ENCODE peak calls at places on chromosome 21, in nine cellular contexts. S is left ventricle myocardium inferior, D is HTR-8/SVneo, Z is NCI-H1930, H is anterior cingulate cortex, R is nucleus accumbens, Y is posterior cingulate gyrus, K is G401, Q is globus pallidus. G is an unnamed sample.

GRCh38 chr21:31795992-31796391 is 64.1 kb upstream of the SCAF4 start:
- DNase-seq in K (no peak), S (no peak), H (no peak), D (no peak), Y (no peak), Q (no peak), Z (no peak), R (no peak), G (no peak)

GRCh38 chr21:38814126-38815059 is 8.7 kb downstream of the ETS2 start:
- DNase-seq in R (no peak), S (no peak), H (no peak), D (no peak), Z (no peak), Y (no peak), K (no peak), Q (no peak), G (no peak)

GRCh38 chr21:29342394-29342957 is 43.8 kb downstream of the BACH1 start:
- DNase-seq in K (peak), H (no peak), S (peak), Y (no peak), R (no peak), Q (no peak), D (peak), Z (no peak), G (no peak)

GRCh38 chr21:46634966-46635323 is 529 bp upstream of the PRMT2 start:
- DNase-seq in Y (peak), S (no peak), D (peak), R (no peak), H (no peak), Q (peak), K (peak), Z (peak), G (no peak)

GRCh38 chr21:46001821-46002681 is 20.5 kb downstream of the COL6A1 start:
- DNase-seq in D (no peak), K (no peak), R (no peak), S (peak), Z (no peak), H (no peak), Y (no peak), Q (no peak), G (no peak)

GRCh38 chr21:23401278-23401677 is 2206.0 kb downstream of the MRPL39 start:
- DNase-seq in Y (no peak), H (no peak), D (peak), R (no peak), S (no peak), Q (no peak), Z (no peak), K (peak), G (no peak)

GRCh38 chr21:44697811-44698734 is 1.1 kb downstream of the KRTAP10-12 start:
- DNase-seq in Q (no peak), Z (no peak), S (no peak), H (no peak), D (no peak), K (no peak), R (no peak), Y (no peak), G (no peak)

GRCh38 chr21:39037807-39038405 is 145.3 kb downstream of the PSMG1 start:
- DNase-seq in R (no peak), K (no peak), Q (no peak), Z (no peak), S (no peak), H (no peak), Y (no peak), D (no peak), G (no peak)

GRCh38 chr21:30329203-30329868 is 8.2 kb downstream of the KRTAP27-1 start:
- DNase-seq in D (no peak), S (no peak), K (no peak), Y (no peak), R (no peak), H (no peak), Z (no peak), Q (no peak), G (no peak)

GRCh38 chr21:45264146-45264918 is 23.4 kb downstream of the POFUT2 start:
- DNase-seq in H (no peak), Q (no peak), K (no peak), D (no peak), Z (no peak), R (no peak), Y (no peak), S (no peak), G (no peak)

GRCh38 chr21:41767606-41768370 is 936 bp upstream of the RIPK4 start:
- DNase-seq in Z (no peak), D (no peak), Y (no peak), Q (no peak), K (no peak), H (no peak), R (no peak), S (no peak), G (no peak)

GRCh38 chr21:36481639-36482038 is 1.7 kb upstream of the CLDN14 start:
- DNase-seq in Y (no peak), S (no peak), R (no peak), Q (no peak), D (no peak), Z (no peak), H (no peak), K (no peak), G (no peak)

GRCh38 chr21:30256100-30256499 is 26.6 kb downstream of the KRTAP24-1 start:
- DNase-seq in H (no peak), D (no peak), S (no peak), K (no peak), Y (no peak), Z (no peak), R (no peak), Q (no peak), G (no peak)

GRCh38 chr21:45970674-45971486 is 10.7 kb upstream of the COL6A1 start:
- DNase-seq in R (no peak), S (peak), K (peak), Y (peak), D (peak), Q (no peak), Z (no peak), H (no peak), G (no peak)

GRCh38 chr21:37915516-37915915 is 741 bp downstream of the KCNJ6 start:
- DNase-seq in Y (peak), D (no peak), Q (no peak), K (peak), H (no peak), R (no peak), S (no peak), Z (no peak), G (no peak)

GRCh38 chr21:45455321-45456013 is 50.5 kb downstream of the COL18A1 start:
- DNase-seq in H (peak), D (no peak), Z (no peak), Q (no peak), R (no peak), K (peak), Y (no peak), S (peak), G (no peak)

GRCh38 chr21:38037416-38037815 is 121.2 kb upstream of the KCNJ6 start:
- DNase-seq in Q (no peak), D (no peak), Y (no peak), K (no peak), R (no peak), S (no peak), Z (no peak), H (no peak), G (no peak)

GRCh38 chr21:25457411-25457810 is 149.9 kb downstream of the MRPL39 start:
- DNase-seq in Y (no peak), H (no peak), Z (no peak), Q (no peak), R (no peak), D (peak), K (no peak), S (no peak), G (no peak)

GRCh38 chr21:33115586-33116541 is 45.9 kb downstream of the OLIG1 start:
- DNase-seq in R (peak), D (no peak), Z (no peak), S (no peak), Q (peak), H (peak), K (peak), Y (peak), G (peak)

GRCh38 chr21:45326169-45326833 is 38.6 kb upstream of the POFUT2 start:
- DNase-seq in Z (no peak), D (no peak), S (peak), H (peak), Y (peak), K (no peak), R (no peak), Q (peak), G (peak)

GRCh38 chr21:17428484-17428869 is 84.4 kb upstream of the CXADR start:
- DNase-seq in H (no peak), S (no peak), Y (no peak), R (no peak), Q (no peak), D (no peak), K (no peak), Z (no peak), G (no peak)

GRCh38 chr21:40243676-40244075 is 376.4 kb downstream of the PCP4 start:
- DNase-seq in Z (no peak), K (no peak), Q (no peak), Y (no peak), H (no peak), S (no peak), R (no peak), D (no peak), G (no peak)